ENCODE peak calls at places on chromosomes 12 and 14, in four cellular contexts. L, O, V and T are unnamed samples.

GRCh38 chr14:94517248-94517640 is 8.0 kb upstream of the SERPINA12 start:
- DNase-seq in L (no peak), V (no peak), O (no peak), T (no peak)

GRCh38 chr12:26810330-26810729 is 22.7 kb downstream of the ITPR2 start:
- DNase-seq in L (no peak), V (peak; percentile 29), O (no peak), T (peak; percentile 86)

GRCh38 chr14:93234798-93235197 is 27.7 kb downstream of the UBR7 start:
- DNase-seq in V (peak; percentile 13), O (no peak), L (no peak), T (peak; percentile 50)

GRCh38 chr14:99124482-99125104 is 147.4 kb downstream of the BCL11B start:
- DNase-seq in O (no peak), V (no peak), L (no peak), T (peak; percentile 36)

GRCh38 chr12:53997324-53998173 is 2.4 kb upstream of the HOXC9 start:
- DNase-seq in V (no peak), O (no peak), L (no peak), T (peak; percentile 82)

GRCh38 chr14:28941758-28942157 is 175.2 kb downstream of the FOXG1 start:
- DNase-seq in V (no peak), L (no peak), O (no peak), T (no peak)

GRCh38 chr12:6688543-6688999 is 604 bp downstream of the ZNF384 start:
- DNase-seq in V (no peak), O (peak; percentile 33), L (no peak), T (no peak)

GRCh38 chr12:102300824-102301461 is 103.3 kb upstream of the PMCH start:
- DNase-seq in L (no peak), O (no peak), V (peak; percentile 55), T (no peak)

GRCh38 chr14:99755068-99755405 is 38.2 kb upstream of the EML1 start:
- DNase-seq in O (no peak), V (no peak), L (no peak), T (peak; percentile 42)

GRCh38 chr14:77407158-77407557 is 16.2 kb downstream of the NOXRED1 start:
- DNase-seq in L (no peak), V (no peak), O (no peak), T (no peak)

GRCh38 chr12:49055978-49056754 is 4.4 kb downstream of the KMT2D start:
- DNase-seq in L (peak; percentile 55), O (peak; percentile 38), V (peak; percentile 68), T (peak; percentile 73)

GRCh38 chr14:102164241-102164641 is 24.5 kb downstream of the WDR20 start:
- DNase-seq in V (no peak), L (no peak), O (no peak), T (no peak)

GRCh38 chr14:63759454-63759853 is 31.6 kb upstream of the SGPP1 start:
- DNase-seq in V (no peak), O (no peak), L (no peak), T (no peak)

GRCh38 chr12:57031228-57031670 is 14.9 kb upstream of the TAC3 start:
- DNase-seq in O (no peak), V (no peak), L (no peak), T (no peak)

GRCh38 chr12:27478949-27479348 is 32.4 kb downstream of the SMCO2 start:
- DNase-seq in V (no peak), O (no peak), L (no peak), T (no peak)

GRCh38 chr12:114673169-114673833 is 10.7 kb downstream of the TBX3 start:
- DNase-seq in O (no peak), L (no peak), V (peak; percentile 45), T (no peak)

GRCh38 chr12:54220092-54220557 is 31.3 kb upstream of the SMUG1 start:
- DNase-seq in V (peak; percentile 78), O (peak; percentile 52), L (no peak), T (peak; percentile 87)

GRCh38 chr14:76330411-76331327 is 45.3 kb upstream of the ESRRB start:
- DNase-seq in O (no peak), V (no peak), L (no peak), T (no peak)

GRCh38 chr12:100234591-100235304 is 32.1 kb downstream of the DEPDC4 start:
- DNase-seq in L (no peak), V (peak; percentile 31), O (no peak), T (no peak)

GRCh38 chr12:57456145-57456700 is 1.1 kb downstream of the INHBE start:
- DNase-seq in O (no peak), L (no peak), V (peak; percentile 84), T (peak; percentile 54)

GRCh38 chr12:8628731-8629130 is 16.1 kb upstream of the AICDA start:
- DNase-seq in V (no peak), O (no peak), L (no peak), T (no peak)

GRCh38 chr12:40946612-40947194 is 241.4 kb upstream of the PDZRN4 start:
- DNase-seq in V (peak; percentile 20), L (no peak), O (no peak), T (no peak)

GRCh38 chr12:100927825-100928224 is 133.2 kb downstream of the ANO4 start:
- DNase-seq in O (no peak), V (no peak), L (no peak), T (no peak)

GRCh38 chr12:51307655-51308593 is 16.1 kb downstream of the BIN2 start:
- DNase-seq in L (no peak), V (no peak), O (no peak), T (no peak)

GRCh38 chr12:42125372-42125767 is 19.3 kb downstream of the GXYLT1 start:
- DNase-seq in V (no peak), L (no peak), O (no peak), T (no peak)

GRCh38 chr14:43132441-43132840 is 1374.6 kb downstream of the FSCB start:
- DNase-seq in O (no peak), V (no peak), L (no peak), T (no peak)

GRCh38 chr12:69509308-69509736 is 39.1 kb downstream of the FRS2 start:
- DNase-seq in L (no peak), V (peak; percentile 6), O (no peak), T (no peak)

DNA sequence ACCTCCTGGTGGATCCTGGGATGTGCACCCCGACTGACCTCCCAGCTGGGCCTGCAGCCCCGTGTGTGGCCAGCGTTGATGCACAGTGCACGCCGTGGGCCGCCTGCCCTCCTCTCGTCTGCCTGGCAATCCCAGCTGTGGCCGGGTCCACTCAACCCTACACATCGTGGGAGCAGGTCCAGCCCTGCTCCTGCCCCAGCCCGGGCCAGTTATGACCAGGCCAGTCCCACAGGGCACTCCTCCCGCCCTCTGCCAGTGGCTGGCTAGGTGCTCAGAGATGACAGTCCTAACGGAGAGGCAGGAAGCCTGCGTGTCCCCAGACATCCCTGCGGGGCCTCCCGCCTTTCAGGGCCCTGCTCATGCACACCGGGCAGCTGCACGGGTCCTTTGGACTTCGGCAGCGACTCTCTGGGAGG is 10.8 kb downstream of the GALNT9 start:
- DNase-seq in O (no peak), L (no peak), V (no peak), T (peak; percentile 30)
- H3K9me3 ChIP-seq in O (no peaks in the 10 kb centered on the region), L (no peaks in the 10 kb centered on the region), V (no peaks in the 10 kb centered on the region), T (no peaks in the 10 kb centered on the region)

GRCh38 chr12:50164963-50165362 is 2.2 kb downstream of the CERS5 start:
- DNase-seq in V (no peak), L (no peak), O (no peak), T (no peak)
- H3K9me3 ChIP-seq in V (no peaks in the 10 kb centered on the region), L (no peaks in the 10 kb centered on the region), O (no peaks in the 10 kb centered on the region), T (no peaks in the 10 kb centered on the region)

DNA sequence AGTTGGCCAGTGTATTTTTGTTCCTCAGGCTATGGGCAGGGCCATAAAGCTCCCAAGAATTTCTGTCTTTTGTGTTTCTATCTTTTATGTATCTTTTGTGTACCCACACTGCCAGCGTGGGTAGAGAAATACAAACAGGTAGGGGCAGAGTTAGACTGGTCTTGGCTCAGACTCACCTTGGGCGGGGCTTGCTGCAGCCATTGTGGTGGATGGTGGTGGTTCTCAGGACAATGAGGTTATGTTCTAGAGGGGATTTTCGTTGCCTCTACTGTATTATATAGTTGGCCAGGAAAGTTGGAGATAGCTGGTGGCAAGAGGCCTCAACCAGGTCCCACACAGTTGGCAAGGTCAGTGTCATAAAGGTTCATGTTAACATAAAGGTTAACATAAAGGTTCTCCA is 977.5 kb upstream of the LRFN5 start:
- DNase-seq in O (no peak), V (no peak), L (no peak), T (no peak)
- H3K9me3 ChIP-seq in O (no peaks in the 10 kb centered on the region), V (no peaks in the 10 kb centered on the region), L (no peaks in the 10 kb centered on the region), T (peaks cover 2% of the 10 kb centered on the region)

GRCh38 chr14:66468778-66469367 is 17.3 kb upstream of the CCDC196 start:
- DNase-seq in V (no peak), O (no peak), L (no peak), T (no peak)
- H3K9me3 ChIP-seq in V (peaks cover 49% of the 10 kb centered on the region), O (no peaks in the 10 kb centered on the region), L (peaks cover 5% of the 10 kb centered on the region), T (no peaks in the 10 kb centered on the region)

GRCh38 chr12:34343345-34343744 is 321.0 kb downstream of the ALG10 start:
- DNase-seq in L (no peak), V (no peak), O (no peak), T (no peak)
- H3K9me3 ChIP-seq in L (no peaks in the 10 kb centered on the region), V (no peaks in the 10 kb centered on the region), O (no peaks in the 10 kb centered on the region), T (no peaks in the 10 kb centered on the region)

GRCh38 chr12:2228535-2228934 is 175.7 kb downstream of the CACNA1C start:
- DNase-seq in O (no peak), V (no peak), L (no peak), T (no peak)

GRCh38 chr12:2227360-2227759 is 174.6 kb downstream of the CACNA1C start:
- DNase-seq in L (no peak), O (no peak), V (no peak), T (no peak)

GRCh38 chr12:2229661-2230539 is 177.1 kb downstream of the CACNA1C start:
- DNase-seq in L (no peak), V (no peak), O (no peak), T (no peak)

GRCh38 chr12:2221030-2221621 is 168.3 kb downstream of the CACNA1C start:
- DNase-seq in V (no peak), O (no peak), L (no peak), T (no peak)

DNA sequence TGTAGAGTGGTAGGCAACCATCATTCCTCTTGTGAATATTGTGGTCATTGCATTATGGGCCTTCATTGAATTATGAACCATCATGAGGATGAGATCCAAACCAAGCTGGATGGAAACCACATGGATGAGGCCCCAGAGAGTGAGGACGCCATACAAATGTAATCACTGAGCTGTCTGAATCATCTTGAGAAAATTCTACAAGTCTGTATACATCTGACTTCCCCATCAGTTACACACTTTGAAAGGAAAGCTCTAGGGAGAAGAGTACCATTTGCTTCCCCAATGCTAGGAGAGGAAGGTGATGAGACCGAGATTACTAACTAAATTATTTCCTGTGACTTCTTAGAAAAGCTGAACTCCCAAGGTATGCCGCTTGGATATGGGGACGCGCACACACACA is 172.9 kb downstream of the CACNA1C start:
- DNase-seq in O (no peak), V (no peak), L (no peak), T (no peak)
- H3K9me3 ChIP-seq in O (no peaks in the 10 kb centered on the region), V (no peaks in the 10 kb centered on the region), L (no peaks in the 10 kb centered on the region), T (no peaks in the 10 kb centered on the region)

GRCh38 chr12:93873561-93873960 is 196.4 kb downstream of the CRADD start:
- DNase-seq in V (no peak), L (no peak), O (no peak), T (no peak)
- H3K9me3 ChIP-seq in V (peaks cover 9% of the 10 kb centered on the region), L (no peaks in the 10 kb centered on the region), O (peaks cover 18% of the 10 kb centered on the region), T (no peaks in the 10 kb centered on the region)